ENCODE peak calls at places on chromosomes 7 and 10, in six cellular contexts. L is ascending aorta, K is fibroblast of villous mesenchyme, W is cardiac muscle cell, R is OCI-LY7, M is AG09319. P is an unnamed sample.

GRCh38 chr10:75034131-75034512 is 77.3 kb upstream of the SAMD8 start:
- DNase-seq in L (no peak), K (no peak), W (no peak), R (no peak), M (no peak), P (no peak)

GRCh38 chr10:86295351-86295750 is 71.2 kb downstream of the GRID1 start:
- DNase-seq in L (no peak), K (no peak), W (no peak), R (no peak), M (no peak), P (no peak)

GRCh38 chr10:31693499-31693898 is 235.1 kb downstream of the ARHGAP12 start:
- DNase-seq in L (no peak), K (no peak), W (no peak), R (no peak), M (no peak), P (no peak)

GRCh38 chr7:139991267-139991666 is 71.5 kb downstream of the PARP12 start:
- DNase-seq in L (no peak), K (no peak), W (no peak), R (no peak), M (no peak), P (no peak)

GRCh38 chr10:47438857-47439474 is 44.9 kb downstream of the ANXA8 start:
- DNase-seq in L (no peak), K (peak), W (peak), R (peak), M (peak), P (no peak)

GRCh38 chr7:39086638-39087360 is 109.1 kb downstream of the POU6F2 start:
- DNase-seq in L (no peak), K (no peak), W (no peak), R (no peak), M (no peak), P (no peak)

GRCh38 chr7:116952640-116953371 is 495 bp upstream of the ST7 start:
- DNase-seq in L (peak), K (peak), W (peak), R (peak), M (no peak), P (no peak)

GRCh38 chr10:27745719-27746363 is at the start of gene MKX:
- DNase-seq in L (no peak), K (peak), W (peak), R (no peak), M (peak), P (no peak)

GRCh38 chr10:1116051-1116450 is 59.9 kb downstream of the WDR37 start:
- DNase-seq in L (no peak), K (no peak), W (no peak), R (no peak), M (no peak), P (no peak)

GRCh38 chr7:86911703-86912102 is 147.8 kb downstream of the ELAPOR2 start:
- DNase-seq in L (no peak), K (no peak), W (no peak), R (peak), M (no peak), P (no peak)
- TF ChIP-seq CTCF in L (no peak), K (no peak), W (no peak), R (peak), M (peak), P (peak)

GRCh38 chr10:132666733-132667612 is 119.0 kb downstream of the NKX6-2 start:
- DNase-seq in L (no peak), K (no peak), W (peak), R (no peak), M (no peak), P (no peak)

GRCh38 chr10:132671171-132672154 is 114.5 kb downstream of the NKX6-2 start:
- DNase-seq in L (no peak), K (no peak), W (no peak), R (no peak), M (no peak), P (no peak)

GRCh38 chr10:132670546-132670945 is 115.4 kb downstream of the NKX6-2 start:
- DNase-seq in L (no peak), K (no peak), W (no peak), R (no peak), M (no peak), P (no peak)

GRCh38 chr10:132667613-132668394 is 118.1 kb downstream of the NKX6-2 start:
- DNase-seq in L (no peak), K (no peak), W (no peak), R (no peak), M (no peak), P (no peak)

DNA sequence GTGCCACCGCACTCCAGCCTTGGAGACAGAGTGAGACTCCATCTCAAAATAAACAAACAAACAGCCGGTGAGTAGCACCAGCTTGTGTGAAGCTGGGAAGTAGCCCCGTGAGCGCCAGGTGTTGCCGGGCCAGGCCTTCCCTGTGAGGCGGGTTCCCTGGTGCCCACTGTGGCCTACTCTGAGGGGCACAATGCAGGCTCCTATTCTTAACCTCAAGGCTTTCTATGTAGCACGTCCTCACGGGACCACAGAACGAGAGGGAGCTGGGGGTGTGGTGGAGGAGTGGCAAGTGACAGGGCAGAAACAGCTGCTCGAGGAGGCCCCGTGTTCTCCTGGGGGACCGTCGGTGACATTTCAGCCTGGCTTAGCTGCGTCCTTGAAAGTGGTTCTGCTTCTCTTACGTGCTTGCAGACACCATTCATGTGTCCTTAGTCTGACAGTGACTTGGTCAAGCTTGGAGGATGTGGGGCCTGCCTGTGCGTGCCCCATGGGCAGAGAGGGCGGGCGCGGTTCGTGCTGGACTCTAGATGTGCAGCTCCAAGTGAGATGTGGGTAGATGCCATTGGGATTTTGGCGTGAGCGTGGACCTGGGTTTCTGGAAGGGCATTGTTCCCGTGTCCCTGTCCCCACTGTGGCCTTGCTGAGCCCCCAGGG is 116.6 kb downstream of the NKX6-2 start:
- DNase-seq in L (no peak), K (no peak), W (no peak), R (no peak), M (no peak), P (no peak)
- TF ChIP-seq CTCF in L (no peak), K (no peak), W (no peak), R (no peak), M (no peak), P (no peak)

DNA sequence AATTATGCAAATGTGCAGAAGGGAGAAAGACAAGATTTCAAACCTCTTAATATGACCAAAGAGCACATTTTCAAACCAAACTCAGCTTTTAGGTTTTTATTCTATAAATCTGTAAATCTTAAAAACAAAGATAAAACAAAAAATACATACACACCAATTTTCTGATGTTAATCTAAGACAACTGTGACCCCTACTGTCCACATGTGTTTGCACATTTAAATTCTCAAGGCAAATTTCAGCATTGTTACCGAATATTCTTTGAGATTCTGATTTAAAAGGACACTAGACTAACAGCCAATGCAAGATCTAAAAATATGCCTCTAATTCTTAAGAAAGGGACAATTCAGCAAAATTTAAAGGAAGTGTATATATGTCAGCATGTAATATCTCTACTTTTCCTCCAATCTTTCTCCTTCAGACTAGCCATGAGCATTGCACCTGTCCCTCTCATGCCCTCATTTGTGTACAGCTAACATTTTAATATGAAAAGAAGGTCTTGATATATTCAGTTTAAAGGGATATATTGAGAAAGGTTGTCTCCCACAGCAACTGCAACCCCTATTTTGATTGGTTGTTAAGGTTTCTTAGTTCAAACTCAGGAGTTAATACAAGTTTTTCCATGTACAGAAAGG is 417.9 kb downstream of the IPMK start:
- DNase-seq in L (no peak), K (peak), W (peak), R (no peak), M (no peak), P (no peak)
- TF ChIP-seq CTCF in L (no peak), K (peak), W (peak), R (peak), M (peak), P (peak)

DNA sequence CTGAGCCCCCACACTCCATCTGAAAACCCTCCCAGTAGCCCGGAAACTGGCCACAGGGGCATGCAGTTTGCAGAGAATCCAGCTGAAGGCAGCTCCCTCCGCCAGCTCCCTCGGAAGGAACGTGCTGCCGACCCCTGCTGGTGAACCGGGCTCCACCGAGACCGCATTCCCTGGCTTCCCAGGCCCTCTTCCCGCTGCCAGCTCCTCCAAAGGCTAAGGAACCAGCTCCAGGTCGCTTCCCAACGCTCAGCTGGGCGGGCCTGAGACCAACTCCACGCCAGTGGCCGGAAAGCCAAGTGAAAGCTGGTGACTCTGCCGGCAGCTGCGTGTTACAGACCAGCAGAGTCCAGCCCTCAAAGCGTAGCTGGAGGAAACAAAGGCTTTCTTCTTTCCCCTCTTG is 35.8 kb downstream of the GPER1 start:
- DNase-seq in L (peak), K (peak), W (peak), R (no peak), M (peak), P (no peak)
- TF ChIP-seq CTCF in L (peak), K (peak), W (peak), R (no peak), M (peak), P (no peak)

DNA sequence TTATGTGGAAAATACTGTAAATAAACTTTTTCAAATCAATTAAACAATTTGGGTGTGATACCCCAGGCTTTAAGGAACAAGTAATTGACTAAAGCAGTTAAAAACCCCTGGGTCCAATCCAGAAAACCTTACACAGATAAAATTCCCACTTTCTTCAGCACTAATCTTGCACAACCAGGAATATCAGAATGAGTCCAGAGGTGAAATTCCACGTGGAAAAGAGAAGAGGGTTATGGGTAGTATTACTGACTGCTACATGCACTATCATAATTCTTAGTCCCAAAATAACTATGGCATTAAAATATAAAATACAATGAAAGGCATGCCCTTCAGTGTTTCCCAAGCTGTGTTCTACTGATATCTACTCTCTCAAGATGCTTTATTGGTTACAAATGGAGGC is 135.7 kb upstream of the STEAP4 start:
- DNase-seq in L (no peak), K (no peak), W (no peak), R (no peak), M (no peak), P (no peak)
- TF ChIP-seq CTCF in L (no peak), K (no peak), W (no peak), R (no peak), M (no peak), P (no peak)

GRCh38 chr7:123553159-123553558 is 4.5 kb downstream of the NDUFA5 start:
- DNase-seq in L (no peak), K (no peak), W (no peak), R (no peak), M (no peak), P (no peak)
- TF ChIP-seq CTCF in L (no peak), K (no peak), W (no peak), R (no peak), M (no peak), P (no peak)

DNA sequence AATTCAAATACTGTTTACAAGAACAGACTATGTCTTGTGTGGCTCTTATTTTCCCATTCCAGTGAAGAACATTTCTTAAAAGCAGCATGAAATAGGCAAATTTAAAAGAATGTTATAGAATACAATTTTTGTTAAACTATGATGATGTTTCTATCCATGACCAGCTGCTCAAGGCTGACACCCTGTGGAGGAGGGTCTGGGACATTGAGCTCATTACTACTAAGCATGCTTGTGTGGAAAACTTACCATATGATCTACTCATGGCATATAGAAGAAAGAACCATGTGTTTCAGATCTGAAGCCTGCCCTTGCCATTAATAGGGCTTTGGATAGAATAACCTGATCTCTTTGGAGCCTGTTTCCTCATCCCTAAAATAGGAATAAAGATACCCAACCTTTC is 125.0 kb downstream of the FOXP2 start:
- DNase-seq in L (no peak), K (peak), W (peak), R (no peak), M (no peak), P (no peak)
- TF ChIP-seq CTCF in L (no peak), K (peak), W (peak), R (peak), M (peak), P (peak)

DNA sequence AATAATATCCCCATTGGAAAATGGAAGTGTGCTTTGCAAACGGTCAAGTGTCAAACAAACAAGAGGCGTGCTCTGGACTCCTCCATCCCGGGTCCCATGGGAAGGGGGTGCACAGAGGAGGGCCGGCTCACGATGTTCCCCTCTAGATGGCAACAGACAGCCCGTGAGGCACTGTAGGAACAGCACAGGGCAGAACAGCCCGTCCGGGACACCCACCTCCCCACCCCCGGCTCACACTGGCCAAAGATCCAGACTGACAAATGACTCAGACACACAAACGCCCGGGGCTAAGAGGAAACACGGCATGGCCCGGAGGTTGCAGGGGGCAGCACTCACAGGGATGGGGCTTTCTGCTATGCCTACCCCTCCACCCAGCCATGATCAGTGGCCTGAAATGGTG is 4.9 kb upstream of the ELN start:
- DNase-seq in L (peak), K (peak), W (peak), R (no peak), M (peak), P (no peak)
- TF ChIP-seq CTCF in L (no peak), K (no peak), W (no peak), R (no peak), M (peak), P (no peak)